ENCODE peak calls at places on chromosomes 6 and 20, in four cellular contexts. F is GM23248, P is aorta, U is upper lobe of right lung. V is an unnamed sample.

GRCh38 chr20:58690851-58691250 is 1.7 kb upstream of the NPEPL1 start:
- DNase-seq in U (no peak), F (peak; percentile 63), P (peak; percentile 36), V (no peak)

GRCh38 chr6:29011276-29011734 is 6.2 kb upstream of the ZNF311 start:
- DNase-seq in P (peak; percentile 79), F (peak; percentile 87), U (no peak), V (no peak)

GRCh38 chr6:152897807-152898399 is 84.9 kb downstream of the FBXO5 start:
- DNase-seq in U (peak; percentile 76), P (peak; percentile 86), F (peak; percentile 67), V (peak; percentile 87)

GRCh38 chr6:125444234-125444949 is 142.6 kb upstream of the HDDC2 start:
- DNase-seq in U (peak; percentile 56), F (no peak), P (peak; percentile 88), V (no peak)

GRCh38 chr6:7723041-7723447 is 2.9 kb upstream of the BMP6 start:
- DNase-seq in F (peak; percentile 85), P (peak; percentile 88), U (peak; percentile 76), V (peak; percentile 86)

GRCh38 chr6:16377470-16377869 is 139.1 kb downstream of the GMPR start:
- DNase-seq in P (no peak), F (no peak), U (no peak), V (no peak)

GRCh38 chr6:170438402-170438753 is 114.7 kb downstream of the PSMB1 start:
- DNase-seq in U (peak; percentile 88), F (peak; percentile 100), P (peak; percentile 92), V (peak; percentile 69)

GRCh38 chr6:11810039-11810541 is 31.5 kb upstream of the ADTRP start:
- DNase-seq in P (peak; percentile 88), F (peak; percentile 89), U (peak; percentile 81), V (no peak)

GRCh38 chr20:3679749-3680700 is 1.8 kb downstream of the ADAM33 start:
- DNase-seq in U (no peak), F (peak; percentile 91), P (peak; percentile 92), V (no peak)

GRCh38 chr20:10654630-10655029 is 19.2 kb downstream of the JAG1 start:
- DNase-seq in F (no peak), P (peak; percentile 52), U (no peak), V (no peak)

GRCh38 chr6:31836676-31837611 is 9.4 kb downstream of the HSPA1B start:
- DNase-seq in U (no peak), F (peak; percentile 74), P (no peak), V (no peak)

GRCh38 chr6:145711372-145711771 is 23.9 kb downstream of the EPM2A start:
- DNase-seq in U (no peak), P (no peak), F (no peak), V (no peak)

GRCh38 chr20:10432079-10432478 is 1.9 kb downstream of the MKKS start:
- DNase-seq in F (peak; percentile 34), P (no peak), U (no peak), V (no peak)

GRCh38 chr20:22557403-22558276 is 26.7 kb downstream of the FOXA2 start:
- DNase-seq in U (no peak), F (no peak), P (no peak), V (no peak)

GRCh38 chr20:22562620-22563019 is 21.8 kb downstream of the FOXA2 start:
- DNase-seq in U (no peak), F (no peak), P (no peak), V (no peak)

GRCh38 chr20:22561965-22562581 is 22.3 kb downstream of the FOXA2 start:
- DNase-seq in U (no peak), F (no peak), P (no peak), V (no peak)

GRCh38 chr20:22560817-22561216 is 23.6 kb downstream of the FOXA2 start:
- DNase-seq in U (no peak), P (no peak), F (no peak), V (no peak)

GRCh38 chr20:22559711-22560305 is 24.6 kb downstream of the FOXA2 start:
- DNase-seq in P (no peak), F (no peak), U (no peak), V (no peak)
- H3K4me1 ChIP-seq in P (no peaks in the 10 kb centered on the region), F (no peaks in the 10 kb centered on the region), U (no peaks in the 10 kb centered on the region), V (no peaks in the 10 kb centered on the region)

GRCh38 chr6:154768280-154768679 is 35.1 kb downstream of the SCAF8 start:
- DNase-seq in U (no peak), F (no peak), P (no peak), V (no peak)
- H3K4me1 ChIP-seq in U (peaks cover 36% of the 10 kb centered on the region), F (peaks cover 13% of the 10 kb centered on the region), P (peaks cover 12% of the 10 kb centered on the region), V (peaks cover 88% of the 10 kb centered on the region)

GRCh38 chr6:126897779-126898178 is 220.7 kb upstream of the RSPO3 start:
- DNase-seq in F (no peak), U (no peak), P (no peak), V (no peak)
- H3K4me1 ChIP-seq in F (no peaks in the 10 kb centered on the region), U (no peaks in the 10 kb centered on the region), P (no peaks in the 10 kb centered on the region), V (no peaks in the 10 kb centered on the region)

GRCh38 chr6:32979720-32980487 is 11.5 kb downstream of the BRD2 start:
- DNase-seq in F (no peak), U (no peak), P (no peak), V (no peak)
- H3K4me1 ChIP-seq in F (peaks cover 10% of the 10 kb centered on the region), U (peaks cover 41% of the 10 kb centered on the region), P (no peaks in the 10 kb centered on the region), V (peaks cover 98% of the 10 kb centered on the region)

GRCh38 chr20:47353697-47354387 is 2.7 kb downstream of the ZMYND8 start:
- DNase-seq in U (no peak), F (peak; percentile 27), P (no peak), V (no peak)
- H3K4me1 ChIP-seq in U (peaks cover 100% of the 10 kb centered on the region), F (peaks cover 87% of the 10 kb centered on the region), P (peaks cover 24% of the 10 kb centered on the region), V (peaks cover 100% of the 10 kb centered on the region)

V was measured in spleen.